ENCODE peak calls at places on chromosomes 1 and 21, in nine cellular contexts. N is transverse colon; T is heart left ventricle; C is GM23338; I is PC-9; S is pancreas; A is CD4-positive, alpha-beta T cell; Y is IMR-90; W is fibroblast of lung. R is an unnamed sample.
A peak's percentile ranks its signal among the peaks of the same experiment; 100 is the strongest.

GRCh38 chr1:224874775-224875174 is 54.7 kb upstream of the DNAH14 start:
- DNase-seq in T (no peak), S (no peak), A (no peak), N (no peak), C (no peak), W (peak; percentile 35), I (no peak), Y (no peak), R (no peak)

GRCh38 chr1:10694633-10695627 is 101.5 kb downstream of the CASZ1 start:
- DNase-seq in Y (peak; percentile 74), I (peak; percentile 89), A (no peak), C (peak; percentile 95), W (peak; percentile 69), N (peak; percentile 90), T (peak; percentile 94), S (peak; percentile 95), R (peak; percentile 95)

GRCh38 chr1:98947071-98947470 is 57.6 kb downstream of the PLPPR5 start:
- DNase-seq in N (no peak), W (no peak), T (no peak), I (no peak), Y (no peak), A (no peak), S (no peak), C (no peak), R (no peak)

GRCh38 chr21:38802050-38803026 is 3.4 kb upstream of the ETS2 start:
- DNase-seq in S (no peak), Y (peak; percentile 57), T (no peak), C (no peak), N (peak; percentile 38), I (no peak), A (no peak), W (no peak), R (no peak)

GRCh38 chr1:19013826-19014548 is 57.5 kb upstream of the IFFO2 start:
- DNase-seq in W (no peak), N (peak; percentile 58), C (no peak), Y (no peak), T (no peak), I (no peak), A (no peak), S (no peak), R (no peak)

GRCh38 chr21:25735895-25736597 is 1.3 kb downstream of the GABPA start:
- DNase-seq in T (no peak), I (no peak), Y (peak; percentile 42), S (no peak), W (peak; percentile 54), N (no peak), A (no peak), C (peak; percentile 35), R (no peak)

GRCh38 chr21:45736705-45737484 is 93.4 kb downstream of the PCBP3 start:
- DNase-seq in C (no peak), Y (no peak), S (no peak), N (no peak), W (peak; percentile 19), A (no peak), I (no peak), T (no peak), R (no peak)

GRCh38 chr1:19336543-19336942 is 24.4 kb downstream of the SLC66A1 start:
- DNase-seq in C (no peak), S (no peak), N (no peak), A (no peak), I (peak; percentile 33), Y (peak; percentile 68), T (no peak), W (no peak), R (no peak)

GRCh38 chr1:230303822-230304221 is 122.3 kb downstream of the PGBD5 start:
- DNase-seq in T (no peak), W (peak; percentile 40), I (no peak), N (no peak), S (no peak), Y (peak; percentile 48), A (no peak), C (no peak), R (no peak)

GRCh38 chr1:182652933-182653332 is 31.5 kb downstream of the RGS8 start:
- DNase-seq in W (no peak), N (no peak), S (no peak), I (no peak), A (no peak), Y (no peak), T (no peak), C (no peak), R (no peak)

GRCh38 chr1:16202281-16203210 is 9.9 kb downstream of the ARHGEF19 start:
- DNase-seq in T (peak; percentile 1), N (no peak), I (no peak), Y (no peak), W (no peak), C (no peak), A (no peak), S (peak; percentile 7), R (no peak)

GRCh38 chr1:167322483-167322882 is 101.8 kb downstream of the POU2F1 start:
- DNase-seq in S (no peak), Y (no peak), A (no peak), N (no peak), W (no peak), C (no peak), I (no peak), T (no peak), R (no peak)

GRCh38 chr1:112524251-112524650 is 15.5 kb downstream of the WNT2B start:
- DNase-seq in T (peak; percentile 53), S (no peak), N (no peak), I (no peak), W (no peak), A (no peak), C (peak; percentile 75), Y (no peak), R (no peak)

GRCh38 chr1:107666493-107666892 is 298.5 kb downstream of the VAV3 start:
- DNase-seq in I (no peak), S (no peak), Y (no peak), A (no peak), T (no peak), N (peak; percentile 47), C (no peak), W (no peak), R (no peak)

GRCh38 chr21:41965447-41966340 is 11.9 kb upstream of the C2CD2 start:
- DNase-seq in W (no peak), T (no peak), C (no peak), A (no peak), Y (no peak), N (no peak), I (no peak), S (no peak), R (no peak)

GRCh38 chr1:12057940-12058687 is 5.0 kb upstream of the TNFRSF8 start:
- DNase-seq in N (no peak), S (no peak), A (no peak), Y (no peak), T (no peak), I (no peak), W (no peak), C (no peak), R (no peak)

GRCh38 chr1:115507256-115507589 is 134.5 kb upstream of the VANGL1 start:
- DNase-seq in N (no peak), W (peak; percentile 64), S (no peak), C (peak; percentile 69), Y (peak; percentile 63), T (no peak), I (peak; percentile 17), A (no peak), R (no peak)

GRCh38 chr1:29052951-29053350 is 70.8 kb downstream of the TMEM200B start:
- DNase-seq in Y (no peak), A (no peak), T (no peak), W (no peak), N (no peak), C (no peak), S (no peak), I (no peak), R (no peak)

GRCh38 chr1:203456577-203456976 is 19.0 kb upstream of the PRELP start:
- DNase-seq in W (no peak), A (no peak), S (no peak), C (no peak), I (no peak), Y (no peak), N (no peak), T (no peak), R (no peak)
- H3K27me3 ChIP-seq in W (peaks cover 2% of the 10 kb centered on the region), A (peaks cover 15% of the 10 kb centered on the region), S (no peaks in the 10 kb centered on the region), C (no peaks in the 10 kb centered on the region), I (peaks cover 11% of the 10 kb centered on the region), Y (peaks cover 25% of the 10 kb centered on the region), N (no peaks in the 10 kb centered on the region), T (peaks cover 10% of the 10 kb centered on the region), R (no peaks in the 10 kb centered on the region)

DNA sequence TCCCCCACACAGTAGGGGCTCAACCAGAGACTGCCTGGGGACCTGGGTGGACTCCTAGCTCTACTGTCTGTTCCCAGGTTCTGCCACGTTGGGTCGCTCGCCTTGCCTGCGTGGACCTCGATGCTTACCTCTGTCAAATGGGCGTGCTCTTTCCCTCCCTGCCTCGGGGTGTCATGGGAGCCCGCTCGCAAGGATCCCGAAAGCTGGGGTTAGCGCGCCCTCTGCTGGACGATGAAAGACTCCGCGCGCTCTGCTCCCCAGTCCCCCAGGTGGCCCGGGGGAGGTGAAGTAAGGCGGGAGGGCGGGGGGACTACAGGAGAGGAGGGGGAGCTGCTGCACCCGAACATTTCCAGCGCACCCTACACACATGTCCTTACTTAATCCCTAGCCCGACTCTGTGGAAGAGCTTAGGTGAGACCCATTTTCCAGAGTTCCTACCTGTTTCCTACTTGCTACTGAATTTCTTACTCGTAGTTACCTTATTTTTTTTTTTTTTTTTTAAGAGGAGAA is 2.3 kb upstream of the BSND start:
- DNase-seq in T (peak; percentile 74), S (peak; percentile 86), Y (peak; percentile 47), W (peak; percentile 56), N (peak; percentile 84), I (peak; percentile 81), C (peak; percentile 95), A (peak; percentile 75), R (peak; percentile 80)
- H3K27me3 ChIP-seq in T (peaks cover 38% of the 10 kb centered on the region), S (no peaks in the 10 kb centered on the region), Y (peaks cover 76% of the 10 kb centered on the region), W (peaks cover 45% of the 10 kb centered on the region), N (peaks cover 36% of the 10 kb centered on the region), I (no peaks in the 10 kb centered on the region), C (peaks cover 45% of the 10 kb centered on the region), A (peaks cover 29% of the 10 kb centered on the region), R (peaks cover 35% of the 10 kb centered on the region)

GRCh38 chr1:203302461-203302860 is 2.9 kb upstream of the BTG2 start:
- DNase-seq in Y (no peak), T (no peak), N (no peak), S (no peak), A (no peak), C (no peak), I (no peak), W (no peak), R (no peak)
- H3K27me3 ChIP-seq in Y (peaks cover 26% of the 10 kb centered on the region), T (no peaks in the 10 kb centered on the region), N (no peaks in the 10 kb centered on the region), S (no peaks in the 10 kb centered on the region), A (no peaks in the 10 kb centered on the region), C (peaks cover 87% of the 10 kb centered on the region), I (peaks cover 12% of the 10 kb centered on the region), W (peaks cover 15% of the 10 kb centered on the region), R (no peaks in the 10 kb centered on the region)

DNA sequence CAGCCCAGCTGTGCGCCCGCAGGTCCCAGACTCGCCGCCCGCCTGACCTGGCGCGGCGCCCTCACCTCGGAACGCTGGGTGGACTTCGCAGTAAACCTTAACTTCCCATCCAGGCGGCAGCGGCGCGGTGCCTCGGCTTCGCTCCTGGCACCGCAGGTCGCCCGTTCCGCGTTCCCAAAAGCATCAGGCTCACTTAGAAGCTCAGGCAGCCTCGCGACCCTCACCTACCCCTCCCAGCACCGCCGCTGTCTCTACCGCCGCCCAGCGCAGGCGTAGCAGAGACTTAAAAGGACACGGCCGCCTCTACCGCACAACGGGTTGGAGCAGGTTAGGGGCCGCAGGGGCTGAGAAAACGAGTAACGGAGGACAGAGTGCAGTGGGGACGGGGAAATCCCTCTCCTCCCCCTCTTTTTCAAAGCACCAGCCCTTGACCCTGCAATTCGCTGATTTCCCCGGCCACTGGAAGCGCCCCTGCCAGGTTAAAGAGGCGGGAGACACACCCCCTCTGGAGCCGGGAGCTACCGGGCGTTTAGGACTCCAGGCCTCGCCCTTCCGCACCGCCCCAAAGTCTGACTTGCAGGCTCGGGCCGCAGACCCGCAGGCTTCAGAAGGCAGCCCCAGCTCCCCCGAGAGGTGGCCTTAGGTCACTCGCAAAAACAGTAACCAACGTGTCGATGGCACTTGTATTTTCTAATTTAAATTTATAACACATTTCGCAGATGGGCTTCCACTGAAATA is 328.5 kb downstream of the FAM72C start:
- DNase-seq in T (no peak), W (no peak), C (peak; percentile 8), Y (no peak), I (no peak), N (no peak), A (no peak), S (peak; percentile 58), R (no peak)
- H3K27me3 ChIP-seq in T (peaks cover 79% of the 10 kb centered on the region), W (no peaks in the 10 kb centered on the region), C (peaks cover 16% of the 10 kb centered on the region), Y (peaks cover 10% of the 10 kb centered on the region), I (no peaks in the 10 kb centered on the region), N (peaks cover 20% of the 10 kb centered on the region), A (peaks cover 25% of the 10 kb centered on the region), S (no peaks in the 10 kb centered on the region), R (peaks cover 59% of the 10 kb centered on the region)